ENCODE peak calls at places on chromosomes 11 and 22, in six cellular contexts. One of them, this sample, is unnamed.

GRCh38 chr11:134592391-134592990 is 180.4 kb upstream of the B3GAT1 start:
- DNase-seq in aorta: no peak
- DNase-seq in amygdala: no peak
- DNase-seq in fibroblast of the aortic adventitia: no peak
- DNase-seq in iPS DF 19.7: peak; percentile 35
- DNase-seq in body of pancreas: no peak
- DNase-seq in this sample: peak; percentile 61

GRCh38 chr11:91231226-91231625 is 993.4 kb upstream of the FAT3 start:
- DNase-seq in aorta: no peak
- DNase-seq in fibroblast of the aortic adventitia: no peak
- DNase-seq in amygdala: no peak
- DNase-seq in body of pancreas: no peak
- DNase-seq in iPS DF 19.7: no peak
- DNase-seq in this sample: no peak

GRCh38 chr22:40747361-40747760 is 68.1 kb downstream of the MCHR1 start:
- DNase-seq in aorta: no peak
- DNase-seq in body of pancreas: no peak
- DNase-seq in amygdala: no peak
- DNase-seq in iPS DF 19.7: no peak
- DNase-seq in fibroblast of the aortic adventitia: no peak
- DNase-seq in this sample: no peak

GRCh38 chr22:20638143-20638870 is 130.9 kb downstream of the MED15 start:
- DNase-seq in fibroblast of the aortic adventitia: no peak
- DNase-seq in iPS DF 19.7: no peak
- DNase-seq in body of pancreas: peak; percentile 76
- DNase-seq in aorta: no peak
- DNase-seq in amygdala: no peak
- DNase-seq in this sample: no peak

GRCh38 chr22:19843107-19843856 is 11.4 kb downstream of the GNB1L start:
- DNase-seq in fibroblast of the aortic adventitia: no peak
- DNase-seq in iPS DF 19.7: no peak
- DNase-seq in amygdala: no peak
- DNase-seq in aorta: no peak
- DNase-seq in body of pancreas: no peak
- DNase-seq in this sample: peak; percentile 71

GRCh38 chr11:132427611-132428010 is 1057.2 kb downstream of the NTM start:
- DNase-seq in iPS DF 19.7: no peak
- DNase-seq in fibroblast of the aortic adventitia: no peak
- DNase-seq in aorta: no peak
- DNase-seq in body of pancreas: no peak
- DNase-seq in amygdala: no peak
- DNase-seq in this sample: no peak

GRCh38 chr22:26322179-26322905 is 106.7 kb upstream of the ASPHD2 start:
- DNase-seq in amygdala: no peak
- DNase-seq in fibroblast of the aortic adventitia: peak; percentile 82
- DNase-seq in aorta: no peak
- DNase-seq in iPS DF 19.7: no peak
- DNase-seq in body of pancreas: no peak
- DNase-seq in this sample: no peak

GRCh38 chr11:124644426-124645280 is 22.0 kb downstream of the TBRG1 start:
- DNase-seq in body of pancreas: peak; percentile 73
- DNase-seq in amygdala: peak; percentile 6
- DNase-seq in aorta: peak; percentile 53
- DNase-seq in iPS DF 19.7: no peak
- DNase-seq in fibroblast of the aortic adventitia: peak; percentile 85
- DNase-seq in this sample: peak; percentile 56

GRCh38 chr11:133277886-133278285 is 254.4 kb downstream of the OPCML start:
- DNase-seq in body of pancreas: no peak
- DNase-seq in aorta: no peak
- DNase-seq in amygdala: no peak
- DNase-seq in fibroblast of the aortic adventitia: no peak
- DNase-seq in iPS DF 19.7: no peak
- DNase-seq in this sample: no peak

GRCh38 chr22:47600791-47601400 is 838.4 kb downstream of the TBC1D22A start:
- DNase-seq in fibroblast of the aortic adventitia: no peak
- DNase-seq in iPS DF 19.7: no peak
- DNase-seq in amygdala: no peak
- DNase-seq in body of pancreas: no peak
- DNase-seq in aorta: no peak
- DNase-seq in this sample: no peak

GRCh38 chr11:56842829-56843794 is 94.6 kb upstream of the OR9G4 start:
- DNase-seq in fibroblast of the aortic adventitia: no peak
- DNase-seq in aorta: no peak
- DNase-seq in body of pancreas: no peak
- DNase-seq in amygdala: no peak
- DNase-seq in iPS DF 19.7: no peak
- DNase-seq in this sample: peak; percentile 6

GRCh38 chr11:131674051-131674755 is 303.8 kb downstream of the NTM start:
- DNase-seq in body of pancreas: peak; percentile 72
- DNase-seq in aorta: peak; percentile 62
- DNase-seq in amygdala: no peak
- DNase-seq in fibroblast of the aortic adventitia: peak; percentile 78
- DNase-seq in iPS DF 19.7: no peak
- DNase-seq in this sample: peak; percentile 55

GRCh38 chr22:43449205-43449830 is 37.5 kb downstream of the MPPED1 start:
- DNase-seq in body of pancreas: no peak
- DNase-seq in amygdala: no peak
- DNase-seq in fibroblast of the aortic adventitia: no peak
- DNase-seq in iPS DF 19.7: peak; percentile 12
- DNase-seq in aorta: no peak
- DNase-seq in this sample: no peak

GRCh38 chr11:29029452-29029851 is 921.3 kb downstream of the METTL15 start:
- DNase-seq in amygdala: no peak
- DNase-seq in iPS DF 19.7: no peak
- DNase-seq in fibroblast of the aortic adventitia: no peak
- DNase-seq in aorta: no peak
- DNase-seq in body of pancreas: no peak
- DNase-seq in this sample: no peak

GRCh38 chr11:68342459-68343158 is 30.2 kb downstream of the LRP5 start:
- DNase-seq in iPS DF 19.7: peak; percentile 47
- DNase-seq in body of pancreas: peak; percentile 53
- DNase-seq in amygdala: no peak
- DNase-seq in fibroblast of the aortic adventitia: no peak
- DNase-seq in aorta: no peak
- DNase-seq in this sample: no peak

GRCh38 chr22:46730568-46731245 is 7.3 kb downstream of the CERK start:
- DNase-seq in body of pancreas: no peak
- DNase-seq in aorta: no peak
- DNase-seq in iPS DF 19.7: no peak
- DNase-seq in amygdala: no peak
- DNase-seq in fibroblast of the aortic adventitia: no peak
- DNase-seq in this sample: no peak

GRCh38 chr11:128905345-128906184 is 14.4 kb downstream of the KCNJ5 start:
- DNase-seq in aorta: peak; percentile 74
- DNase-seq in iPS DF 19.7: no peak
- DNase-seq in body of pancreas: peak; percentile 72
- DNase-seq in fibroblast of the aortic adventitia: no peak
- DNase-seq in amygdala: no peak
- DNase-seq in this sample: peak; percentile 65

GRCh38 chr22:41781508-41781906 is 19.0 kb upstream of the CCDC134 start:
- DNase-seq in amygdala: no peak
- DNase-seq in aorta: peak; percentile 6
- DNase-seq in iPS DF 19.7: no peak
- DNase-seq in fibroblast of the aortic adventitia: no peak
- DNase-seq in body of pancreas: no peak
- DNase-seq in this sample: no peak

GRCh38 chr22:41480397-41480735 is 11.4 kb downstream of the ACO2 start:
- DNase-seq in body of pancreas: no peak
- DNase-seq in iPS DF 19.7: no peak
- DNase-seq in aorta: no peak
- DNase-seq in fibroblast of the aortic adventitia: peak; percentile 82
- DNase-seq in amygdala: no peak
- DNase-seq in this sample: no peak

GRCh38 chr22:37906364-37907008 is 389 bp downstream of the MICALL1 start:
- DNase-seq in fibroblast of the aortic adventitia: no peak
- DNase-seq in body of pancreas: peak; percentile 31
- DNase-seq in amygdala: no peak
- DNase-seq in iPS DF 19.7: no peak
- DNase-seq in aorta: no peak
- DNase-seq in this sample: no peak

GRCh38 chr11:117157507-117157906 is 13.4 kb downstream of the PAFAH1B2 start:
- DNase-seq in aorta: no peak
- DNase-seq in fibroblast of the aortic adventitia: no peak
- DNase-seq in amygdala: no peak
- DNase-seq in iPS DF 19.7: no peak
- DNase-seq in body of pancreas: no peak
- DNase-seq in this sample: no peak

GRCh38 chr11:131581006-131581405 is 210.6 kb downstream of the NTM start:
- DNase-seq in amygdala: no peak
- DNase-seq in iPS DF 19.7: no peak
- DNase-seq in body of pancreas: no peak
- DNase-seq in fibroblast of the aortic adventitia: no peak
- DNase-seq in aorta: no peak
- DNase-seq in this sample: no peak

GRCh38 chr11:107468596-107468995 is 11.0 kb upstream of the CWF19L2 start:
- DNase-seq in body of pancreas: no peak
- DNase-seq in iPS DF 19.7: no peak
- DNase-seq in aorta: no peak
- DNase-seq in amygdala: no peak
- DNase-seq in fibroblast of the aortic adventitia: peak; percentile 9
- DNase-seq in this sample: no peak

GRCh38 chr11:76302707-76303395 is 78.1 kb downstream of the THAP12 start:
- DNase-seq in amygdala: no peak
- DNase-seq in aorta: no peak
- DNase-seq in body of pancreas: no peak
- DNase-seq in fibroblast of the aortic adventitia: no peak
- DNase-seq in iPS DF 19.7: no peak
- DNase-seq in this sample: no peak

GRCh38 chr11:94815705-94816344 is 47.7 kb downstream of the AMOTL1 start:
- DNase-seq in body of pancreas: no peak
- DNase-seq in fibroblast of the aortic adventitia: no peak
- DNase-seq in iPS DF 19.7: peak; percentile 56
- DNase-seq in amygdala: no peak
- DNase-seq in aorta: no peak
- DNase-seq in this sample: no peak

GRCh38 chr22:21098099-21098671 is 52.4 kb downstream of the LRRC74B start:
- DNase-seq in iPS DF 19.7: no peak
- DNase-seq in body of pancreas: no peak
- DNase-seq in amygdala: no peak
- DNase-seq in aorta: no peak
- DNase-seq in fibroblast of the aortic adventitia: no peak
- DNase-seq in this sample: no peak

GRCh38 chr11:27718346-27718852 is 18.1 kb upstream of the BDNF start:
- DNase-seq in fibroblast of the aortic adventitia: peak; percentile 89
- DNase-seq in amygdala: no peak
- DNase-seq in iPS DF 19.7: no peak
- DNase-seq in aorta: no peak
- DNase-seq in body of pancreas: peak; percentile 37
- DNase-seq in this sample: no peak

This sample was measured in small intestine.